ENCODE peak calls at places on chromosomes 3 and 15, in four cellular contexts. S, V, L and D are unnamed samples.

GRCh38 chr15:81166949-81167816 is 29.5 kb upstream of the IL16 start:
- DNase-seq in S (no peak), V (no peak), L (no peak), D (no peak)

GRCh38 chr3:67526246-67526645 is 128.2 kb downstream of the SUCLG2 start:
- DNase-seq in S (peak), V (no peak), L (no peak), D (no peak)

GRCh38 chr15:67127925-67128324 is 62.5 kb downstream of the SMAD3 start:
- DNase-seq in S (peak), V (peak), L (no peak), D (no peak)

GRCh38 chr3:127754411-127755304 is 67.7 kb downstream of the MGLL start:
- DNase-seq in S (no peak), V (peak), L (peak), D (no peak)

GRCh38 chr3:46701211-46701939 is at the start of gene TMIE:
- DNase-seq in S (no peak), V (no peak), L (no peak), D (peak)

GRCh38 chr3:14847613-14848541 is 29.1 kb downstream of the FGD5 start:
- DNase-seq in S (peak), V (no peak), L (no peak), D (peak)

GRCh38 chr15:94542391-94542790 is 311.0 kb downstream of the MCTP2 start:
- DNase-seq in S (no peak), V (no peak), L (no peak), D (no peak)

GRCh38 chr3:157156844-157157635 is 2.9 kb downstream of the CCNL1 start:
- DNase-seq in S (no peak), V (no peak), L (no peak), D (no peak)

GRCh38 chr3:196569003-196569516 is 600 bp downstream of the FBXO45 start:
- DNase-seq in S (peak), V (no peak), L (no peak), D (peak)

GRCh38 chr3:153043729-153044314 is 118.2 kb upstream of the RAP2B start:
- DNase-seq in S (peak), V (no peak), L (no peak), D (no peak)

GRCh38 chr15:40320931-40321371 is 2.5 kb upstream of the INAFM2 start:
- DNase-seq in S (peak), V (no peak), L (no peak), D (peak)

GRCh38 chr3:32488609-32489008 is 14.0 kb downstream of the CMTM6 start:
- DNase-seq in S (peak), V (no peak), L (no peak), D (no peak)

GRCh38 chr15:70892912-70893560 is 410 bp downstream of the LRRC49 start:
- DNase-seq in S (peak), V (no peak), L (no peak), D (no peak)

GRCh38 chr3:194740859-194741486 is 55.3 kb downstream of the FAM43A start:
- DNase-seq in S (peak), V (no peak), L (no peak), D (peak)

GRCh38 chr3:30308131-30308530 is 298.3 kb upstream of the TGFBR2 start:
- DNase-seq in S (peak), V (no peak), L (no peak), D (no peak)

GRCh38 chr3:101542952-101543351 is 18.7 kb upstream of the TRMT10C start:
- DNase-seq in S (no peak), V (no peak), L (no peak), D (no peak)

GRCh38 chr3:156603379-156604017 is 48.6 kb upstream of the SSR3 start:
- DNase-seq in S (no peak), V (no peak), L (no peak), D (no peak)

GRCh38 chr3:129611812-129612349 is 5.4 kb upstream of the PLXND1 start:
- DNase-seq in S (peak), V (no peak), L (no peak), D (no peak)

GRCh38 chr15:48802867-48803266 is 8.0 kb downstream of the CEP152 start:
- DNase-seq in S (peak), V (no peak), L (no peak), D (no peak)

GRCh38 chr3:118537454-118537853 is 497.2 kb downstream of the IGSF11 start:
- DNase-seq in S (no peak), V (no peak), L (no peak), D (no peak)

GRCh38 chr3:39383913-39384664 is 919 bp downstream of the SLC25A38 start:
- DNase-seq in S (peak), V (peak), L (peak), D (peak)

GRCh38 chr3:197203714-197204146 is 94.7 kb downstream of the DLG1 start:
- DNase-seq in S (no peak), V (no peak), L (no peak), D (no peak)

GRCh38 chr3:171226794-171227193 is 200.3 kb upstream of the SLC2A2 start:
- DNase-seq in S (no peak), V (no peak), L (no peak), D (no peak)

GRCh38 chr15:62691008-62691407 is 351.5 kb upstream of the TPM1 start:
- DNase-seq in S (peak), V (no peak), L (no peak), D (no peak)

GRCh38 chr15:36811903-36812302 is 232.5 kb downstream of the CDIN1 start:
- DNase-seq in S (no peak), V (no peak), L (no peak), D (no peak)

GRCh38 chr3:127794402-127794801 is 27.9 kb downstream of the MGLL start:
- DNase-seq in S (no peak), V (no peak), L (no peak), D (no peak)

GRCh38 chr3:187838016-187838535 is 92.8 kb upstream of the BCL6 start:
- DNase-seq in S (no peak), V (no peak), L (no peak), D (no peak)

GRCh38 chr3:127888564-127889107 is 26.4 kb upstream of the KBTBD12 start:
- DNase-seq in S (no peak), V (no peak), L (no peak), D (no peak)

GRCh38 chr3:12486001-12486400 is 1.7 kb downstream of the TSEN2 start:
- DNase-seq in S (no peak), V (no peak), L (no peak), D (no peak)

GRCh38 chr3:194134231-194134756 is 1.7 kb upstream of the HES1 start:
- DNase-seq in S (peak), V (peak), L (peak), D (peak)

GRCh38 chr3:17151598-17152373 is 267.0 kb downstream of the PLCL2 start:
- DNase-seq in S (no peak), V (no peak), L (no peak), D (no peak)

GRCh38 chr15:62619526-62619925 is 423.0 kb upstream of the TPM1 start:
- DNase-seq in S (no peak), V (no peak), L (no peak), D (no peak)

GRCh38 chr3:70973558-70973957 is 610.0 kb downstream of the FOXP1 start:
- DNase-seq in S (peak), V (no peak), L (no peak), D (no peak)

GRCh38 chr3:147392083-147392916 is 14.0 kb downstream of the ZIC4 start:
- DNase-seq in S (no peak), V (no peak), L (no peak), D (no peak)

GRCh38 chr15:39451121-39451698 is 129.7 kb upstream of the THBS1 start:
- DNase-seq in S (no peak), V (no peak), L (no peak), D (no peak)